ENCODE peak calls at places on chromosome 17, in five cellular contexts. Q, N, A, P and T are unnamed samples.

GRCh38 chr17:11274106-11274505 is 33.1 kb downstream of the SHISA6 start:
- DNase-seq in Q (no peak), P (no peak), N (no peak), A (no peak), T (no peak)

GRCh38 chr17:66138120-66138519 is 53.8 kb downstream of the CEP112 start:
- DNase-seq in A (no peak), Q (no peak), N (no peak), P (no peak), T (no peak)

GRCh38 chr17:17946104-17946503 is 26.1 kb downstream of the TOM1L2 start:
- DNase-seq in P (peak), N (no peak), A (no peak), Q (no peak), T (no peak)

GRCh38 chr17:6374271-6374691 is 60.6 kb downstream of the AIPL1 start:
- DNase-seq in A (no peak), N (no peak), Q (no peak), P (no peak), T (peak)

GRCh38 chr17:65243838-65244237 is 106.7 kb downstream of the RGS9 start:
- DNase-seq in P (no peak), A (no peak), Q (peak), N (no peak), T (peak)

GRCh38 chr17:32533296-32533695 is 46.5 kb downstream of the CDK5R1 start:
- DNase-seq in P (peak), A (no peak), N (no peak), Q (no peak), T (no peak)

GRCh38 chr17:39791296-39791992 is 53.7 kb downstream of the GRB7 start:
- DNase-seq in A (no peak), P (no peak), Q (no peak), N (no peak), T (no peak)

GRCh38 chr17:27895940-27896535 is 2.9 kb upstream of the LYRM9 start:
- DNase-seq in A (no peak), P (no peak), N (no peak), Q (no peak), T (no peak)

GRCh38 chr17:11909348-11909747 is 87.9 kb downstream of the ZNF18 start:
- DNase-seq in Q (no peak), P (peak), N (no peak), A (no peak), T (no peak)